ENCODE peak calls at places on chromosomes 12 and 14, in five cellular contexts. M is cardiac muscle cell, X is AG09309, J is omental fat pad, Y is lung. V is an unnamed sample.

GRCh38 chr14:55272922-55273321 is 1.7 kb downstream of the FBXO34 start:
- DNase-seq in M (no peak), X (no peak), J (no peak), Y (no peak), V (no peak)

GRCh38 chr14:57751400-57751799 is 114.5 kb downstream of the SLC35F4 start:
- DNase-seq in M (no peak), X (no peak), J (no peak), Y (no peak), V (no peak)

GRCh38 chr12:14390885-14391530 is 25.5 kb downstream of the ATF7IP start:
- DNase-seq in M (no peak), X (no peak), J (no peak), Y (no peak), V (no peak)

GRCh38 chr12:104456417-104456949 is at the start of gene CHST11:
- DNase-seq in M (peak; percentile 96), X (peak; percentile 54), J (no peak), Y (peak; percentile 78), V (no peak)

GRCh38 chr12:124305776-124306685 is 11.1 kb downstream of the RFLNA start:
- DNase-seq in M (no peak), X (no peak), J (no peak), Y (no peak), V (no peak)

GRCh38 chr12:92928431-92928961 is 599 bp downstream of the EEA1 start:
- DNase-seq in M (no peak), X (no peak), J (peak; percentile 25), Y (peak; percentile 38), V (no peak)

GRCh38 chr12:89135976-89136634 is 216.2 kb downstream of the DUSP6 start:
- DNase-seq in M (no peak), X (no peak), J (no peak), Y (no peak), V (no peak)

GRCh38 chr14:61288228-61288627 is 7.1 kb upstream of the TMEM30B start:
- DNase-seq in M (no peak), X (no peak), J (no peak), Y (no peak), V (no peak)

GRCh38 chr12:89051065-89051677 is 301.1 kb downstream of the DUSP6 start:
- DNase-seq in M (peak; percentile 71), X (no peak), J (no peak), Y (peak; percentile 33), V (peak; percentile 39)

GRCh38 chr12:52539024-52539820 is 13.7 kb downstream of the KRT71 start:
- DNase-seq in M (no peak), X (peak; percentile 69), J (no peak), Y (no peak), V (peak; percentile 36)

GRCh38 chr12:90280564-90281058 is 572.0 kb upstream of the ATP2B1 start:
- DNase-seq in M (no peak), X (no peak), J (no peak), Y (no peak), V (no peak)

GRCh38 chr12:54684636-54685630 is 36.8 kb upstream of the DCD start:
- DNase-seq in M (no peak), X (no peak), J (no peak), Y (no peak), V (no peak)

GRCh38 chr14:89388853-89389252 is 28.2 kb downstream of the FOXN3 start:
- DNase-seq in M (no peak), X (no peak), J (no peak), Y (no peak), V (no peak)

GRCh38 chr12:52988933-52989332 is 17.3 kb upstream of the EIF4B start:
- DNase-seq in M (no peak), X (no peak), J (no peak), Y (no peak), V (no peak)

GRCh38 chr12:8033153-8034044 is 883 bp downstream of the FOXJ2 start:
- DNase-seq in M (peak; percentile 65), X (no peak), J (no peak), Y (peak; percentile 46), V (no peak)
- TF ChIP-seq CTCF in M (no peak), X (no peak), J (no peak), Y (no peak), V (no peak)

GRCh38 chr14:65958664-65959562 is 527.3 kb upstream of the CCDC196 start:
- DNase-seq in M (peak; percentile 56), X (no peak), J (no peak), Y (no peak), V (no peak)
- TF ChIP-seq CTCF in M (peak; percentile 29), X (peak; percentile 44), J (no peak), Y (peak; percentile 24), V (peak; percentile 49)

GRCh38 chr14:43894534-43894933 is 612.5 kb downstream of the FSCB start:
- DNase-seq in M (peak; percentile 44), X (no peak), J (no peak), Y (no peak), V (peak; percentile 3)
- TF ChIP-seq CTCF in M (peak; percentile 42), X (peak; percentile 22), J (no peak), Y (no peak), V (peak; percentile 40)

DNA sequence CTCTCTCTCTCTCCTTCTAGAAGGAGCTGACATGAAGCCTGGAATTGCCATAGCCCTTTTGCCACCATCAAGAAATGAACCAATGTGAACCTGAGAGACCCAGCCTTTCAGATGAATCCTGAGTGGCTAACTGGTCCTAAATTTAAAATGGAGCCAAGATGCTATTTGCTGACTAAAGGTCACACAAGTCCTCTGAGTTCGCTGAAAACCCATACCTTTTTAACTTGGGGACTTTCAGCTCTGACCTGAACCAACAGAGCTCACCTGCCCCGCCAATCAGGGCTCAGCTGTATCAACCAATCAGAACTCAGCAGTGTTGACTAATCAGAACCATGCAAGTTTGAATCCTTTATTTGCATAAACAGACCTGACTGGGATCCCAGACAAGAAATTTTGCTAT is 70.3 kb upstream of the MDM1 start:
- DNase-seq in M (no peak), X (no peak), J (no peak), Y (no peak), V (no peak)
- TF ChIP-seq CTCF in M (no peak), X (no peak), J (no peak), Y (no peak), V (no peak)

GRCh38 chr12:81644503-81644902 is 114.6 kb downstream of the PPFIA2 start:
- DNase-seq in M (peak; percentile 65), X (no peak), J (no peak), Y (no peak), V (peak; percentile 44)
- TF ChIP-seq CTCF in M (peak; percentile 50), X (peak; percentile 28), J (no peak), Y (peak; percentile 43), V (peak; percentile 60)

GRCh38 chr12:69359531-69360347 is at the start of gene YEATS4:
- DNase-seq in M (peak; percentile 90), X (peak; percentile 40), J (peak; percentile 51), Y (peak; percentile 82), V (peak; percentile 94)
- TF ChIP-seq CTCF in M (no peak), X (no peak), J (no peak), Y (no peak), V (no peak)

GRCh38 chr14:97446087-97446486 is 648.9 kb downstream of the VRK1 start:
- DNase-seq in M (no peak), X (no peak), J (no peak), Y (no peak), V (no peak)
- TF ChIP-seq CTCF in M (no peak), X (no peak), J (no peak), Y (no peak), V (no peak)

DNA sequence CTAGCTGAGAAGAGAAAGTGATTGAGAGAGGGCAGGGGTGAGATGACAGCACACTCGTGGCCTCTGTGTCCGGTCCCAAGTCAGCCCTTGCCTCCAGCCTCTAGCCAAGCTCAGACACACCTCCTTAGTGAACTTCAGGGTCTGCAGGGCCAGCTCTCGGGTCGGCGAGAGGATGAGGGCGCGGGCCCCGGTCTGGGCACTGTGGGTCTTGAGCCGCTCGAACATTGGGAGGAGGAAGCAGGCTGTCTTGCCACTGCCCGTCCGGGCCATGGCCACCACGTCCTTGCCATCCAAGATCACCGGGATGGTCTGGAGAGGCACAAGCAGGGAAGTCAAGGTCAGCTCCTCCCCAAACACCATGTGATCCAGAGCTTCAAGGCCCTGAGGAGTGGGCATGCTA is 6.3 kb downstream of the DDX54 start:
- DNase-seq in M (no peak), X (no peak), J (no peak), Y (no peak), V (no peak)
- TF ChIP-seq CTCF in M (no peak), X (no peak), J (no peak), Y (no peak), V (no peak)

GRCh38 chr14:76595266-76595665 is 166.0 kb upstream of the VASH1 start:
- DNase-seq in M (no peak), X (no peak), J (no peak), Y (no peak), V (no peak)
- TF ChIP-seq CTCF in M (no peak), X (no peak), J (no peak), Y (no peak), V (no peak)

GRCh38 chr12:118053071-118053985 is 7.7 kb downstream of the WSB2 start:
- DNase-seq in M (no peak), X (no peak), J (no peak), Y (no peak), V (no peak)

GRCh38 chr12:118055865-118056773 is 4.9 kb downstream of the WSB2 start:
- DNase-seq in M (no peak), X (no peak), J (no peak), Y (no peak), V (peak; percentile 96)

GRCh38 chr12:118055144-118055557 is 5.8 kb downstream of the WSB2 start:
- DNase-seq in M (peak; percentile 21), X (no peak), J (no peak), Y (peak; percentile 54), V (no peak)

GRCh38 chr12:118050972-118051910 is 9.7 kb downstream of the WSB2 start:
- DNase-seq in M (no peak), X (no peak), J (no peak), Y (no peak), V (no peak)

DNA sequence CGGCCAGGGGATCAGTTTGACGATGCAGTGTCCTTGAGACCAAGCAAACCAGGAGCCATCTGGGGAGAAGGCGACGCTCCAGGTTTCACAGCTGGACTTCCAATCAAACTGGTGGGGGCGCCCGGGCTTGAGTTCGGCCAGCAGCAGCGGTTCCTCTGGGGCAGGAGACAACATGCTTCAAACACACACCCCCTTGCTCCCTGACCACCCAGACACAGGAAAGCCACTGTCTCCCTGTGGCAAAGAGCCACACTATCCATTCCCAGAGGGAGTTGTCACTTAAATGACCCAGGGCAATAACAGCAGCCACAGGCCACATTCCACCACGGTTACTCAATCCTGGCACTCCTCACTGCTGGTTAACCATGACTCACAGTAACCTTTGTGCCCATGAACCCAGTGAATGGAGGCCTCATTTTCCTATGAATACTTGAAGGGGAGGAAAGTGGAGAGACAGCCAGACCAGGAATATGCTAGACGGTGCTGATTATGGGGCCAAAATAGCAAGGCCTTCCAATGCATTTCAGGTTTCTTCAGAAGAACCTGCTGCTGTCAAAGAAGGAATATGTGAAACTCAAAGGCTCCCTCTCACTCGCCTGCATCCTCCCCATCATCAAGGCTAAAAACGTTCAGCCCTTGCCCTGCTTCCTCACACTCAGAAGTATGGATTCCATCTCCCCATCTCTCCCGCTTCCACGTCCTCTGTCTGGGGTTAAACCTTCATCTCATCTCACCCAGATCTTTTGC is 8.5 kb downstream of the WSB2 start:
- DNase-seq in M (no peak), X (peak; percentile 86), J (peak; percentile 33), Y (peak; percentile 85), V (no peak)
- TF ChIP-seq CTCF in M (no peak), X (no peak), J (no peak), Y (no peak), V (no peak)